ENCODE peak calls at places on chromosomes 5 and 9, in nine cellular contexts. One of them, this sample, is unnamed.

GRCh38 chr9:103700558-103700957 is 393.6 kb upstream of the SMC2 start:
- DNase-seq in AG10803: no peak
- DNase-seq in body of pancreas: no peak
- DNase-seq in neuronal stem cell: peak
- DNase-seq in lung: no peak
- DNase-seq in esophagus squamous epithelium: no peak
- DNase-seq in CD8-positive, alpha-beta T cell: no peak
- DNase-seq in fibroblast of villous mesenchyme: no peak
- DNase-seq in psoas muscle: no peak
- DNase-seq in this sample: no peak

GRCh38 chr9:131433302-131433854 is 39.5 kb downstream of the PRRC2B start:
- DNase-seq in CD8-positive, alpha-beta T cell: no peak
- DNase-seq in lung: no peak
- DNase-seq in esophagus squamous epithelium: no peak
- DNase-seq in AG10803: no peak
- DNase-seq in psoas muscle: no peak
- DNase-seq in fibroblast of villous mesenchyme: no peak
- DNase-seq in body of pancreas: no peak
- DNase-seq in neuronal stem cell: no peak
- DNase-seq in this sample: no peak

GRCh38 chr9:70060883-70061507 is 17.3 kb downstream of the MAMDC2 start:
- DNase-seq in lung: no peak
- DNase-seq in CD8-positive, alpha-beta T cell: no peak
- DNase-seq in fibroblast of villous mesenchyme: no peak
- DNase-seq in AG10803: no peak
- DNase-seq in neuronal stem cell: no peak
- DNase-seq in esophagus squamous epithelium: no peak
- DNase-seq in body of pancreas: no peak
- DNase-seq in psoas muscle: no peak
- DNase-seq in this sample: no peak

GRCh38 chr5:157747173-157747758 is 3.8 kb downstream of the LSM11 start:
- DNase-seq in body of pancreas: no peak
- DNase-seq in neuronal stem cell: no peak
- DNase-seq in esophagus squamous epithelium: no peak
- DNase-seq in fibroblast of villous mesenchyme: peak
- DNase-seq in psoas muscle: no peak
- DNase-seq in AG10803: no peak
- DNase-seq in lung: no peak
- DNase-seq in CD8-positive, alpha-beta T cell: no peak
- DNase-seq in this sample: no peak

GRCh38 chr5:115069087-115069968 is 100.4 kb downstream of the TRIM36 start:
- DNase-seq in psoas muscle: no peak
- DNase-seq in body of pancreas: peak
- DNase-seq in neuronal stem cell: peak
- DNase-seq in AG10803: peak
- DNase-seq in fibroblast of villous mesenchyme: peak
- DNase-seq in lung: no peak
- DNase-seq in esophagus squamous epithelium: no peak
- DNase-seq in CD8-positive, alpha-beta T cell: no peak
- DNase-seq in this sample: peak

GRCh38 chr9:12718482-12719026 is 25.4 kb downstream of the TYRP1 start:
- DNase-seq in esophagus squamous epithelium: no peak
- DNase-seq in fibroblast of villous mesenchyme: peak
- DNase-seq in psoas muscle: no peak
- DNase-seq in CD8-positive, alpha-beta T cell: no peak
- DNase-seq in AG10803: peak
- DNase-seq in body of pancreas: no peak
- DNase-seq in lung: no peak
- DNase-seq in neuronal stem cell: peak
- DNase-seq in this sample: no peak

GRCh38 chr5:165457854-165458481 is 1952.5 kb downstream of the MAT2B start:
- DNase-seq in lung: no peak
- DNase-seq in AG10803: no peak
- DNase-seq in CD8-positive, alpha-beta T cell: no peak
- DNase-seq in esophagus squamous epithelium: no peak
- DNase-seq in psoas muscle: no peak
- DNase-seq in fibroblast of villous mesenchyme: peak
- DNase-seq in body of pancreas: peak
- DNase-seq in neuronal stem cell: peak
- DNase-seq in this sample: peak

GRCh38 chr5:58649716-58650115 is 66.8 kb downstream of the RAB3C start:
- DNase-seq in body of pancreas: no peak
- DNase-seq in CD8-positive, alpha-beta T cell: no peak
- DNase-seq in AG10803: no peak
- DNase-seq in neuronal stem cell: no peak
- DNase-seq in esophagus squamous epithelium: no peak
- DNase-seq in psoas muscle: no peak
- DNase-seq in lung: no peak
- DNase-seq in fibroblast of villous mesenchyme: no peak
- DNase-seq in this sample: no peak

GRCh38 chr5:109805882-109806281 is 116.2 kb downstream of the MAN2A1 start:
- DNase-seq in body of pancreas: peak
- DNase-seq in fibroblast of villous mesenchyme: no peak
- DNase-seq in psoas muscle: peak
- DNase-seq in AG10803: no peak
- DNase-seq in CD8-positive, alpha-beta T cell: no peak
- DNase-seq in esophagus squamous epithelium: no peak
- DNase-seq in neuronal stem cell: peak
- DNase-seq in lung: no peak
- DNase-seq in this sample: no peak

GRCh38 chr9:127783111-127783621 is 2.7 kb upstream of the CDK9 start:
- DNase-seq in esophagus squamous epithelium: no peak
- DNase-seq in neuronal stem cell: no peak
- DNase-seq in psoas muscle: peak
- DNase-seq in lung: peak
- DNase-seq in AG10803: no peak
- DNase-seq in body of pancreas: no peak
- DNase-seq in CD8-positive, alpha-beta T cell: peak
- DNase-seq in fibroblast of villous mesenchyme: no peak
- DNase-seq in this sample: no peak

GRCh38 chr5:141524604-141525597 is 36.0 kb downstream of the PCDHGC5 start:
- DNase-seq in psoas muscle: peak
- DNase-seq in neuronal stem cell: peak
- DNase-seq in fibroblast of villous mesenchyme: peak
- DNase-seq in lung: peak
- DNase-seq in AG10803: peak
- DNase-seq in esophagus squamous epithelium: no peak
- DNase-seq in body of pancreas: peak
- DNase-seq in CD8-positive, alpha-beta T cell: peak
- DNase-seq in this sample: peak

GRCh38 chr5:56637321-56637920 is 177.9 kb upstream of the MAP3K1 start:
- DNase-seq in fibroblast of villous mesenchyme: peak
- DNase-seq in CD8-positive, alpha-beta T cell: no peak
- DNase-seq in neuronal stem cell: no peak
- DNase-seq in lung: no peak
- DNase-seq in AG10803: no peak
- DNase-seq in psoas muscle: no peak
- DNase-seq in body of pancreas: no peak
- DNase-seq in esophagus squamous epithelium: no peak
- DNase-seq in this sample: no peak

GRCh38 chr5:32276173-32276853 is 36.4 kb downstream of the MTMR12 start:
- DNase-seq in neuronal stem cell: no peak
- DNase-seq in fibroblast of villous mesenchyme: no peak
- DNase-seq in esophagus squamous epithelium: no peak
- DNase-seq in CD8-positive, alpha-beta T cell: no peak
- DNase-seq in body of pancreas: no peak
- DNase-seq in lung: no peak
- DNase-seq in AG10803: peak
- DNase-seq in psoas muscle: no peak
- DNase-seq in this sample: no peak

GRCh38 chr5:132030610-132031009 is 19.2 kb upstream of the ACSL6 start:
- DNase-seq in esophagus squamous epithelium: no peak
- DNase-seq in lung: no peak
- DNase-seq in neuronal stem cell: no peak
- DNase-seq in fibroblast of villous mesenchyme: no peak
- DNase-seq in AG10803: no peak
- DNase-seq in psoas muscle: no peak
- DNase-seq in CD8-positive, alpha-beta T cell: no peak
- DNase-seq in body of pancreas: no peak
- DNase-seq in this sample: no peak

GRCh38 chr9:90966475-90967150 is 165.0 kb downstream of the SYK start:
- DNase-seq in AG10803: peak
- DNase-seq in body of pancreas: no peak
- DNase-seq in esophagus squamous epithelium: no peak
- DNase-seq in CD8-positive, alpha-beta T cell: no peak
- DNase-seq in lung: no peak
- DNase-seq in neuronal stem cell: no peak
- DNase-seq in fibroblast of villous mesenchyme: peak
- DNase-seq in psoas muscle: no peak
- DNase-seq in this sample: peak

GRCh38 chr9:117073539-117074336 is 341.1 kb downstream of the ASTN2 start:
- DNase-seq in fibroblast of villous mesenchyme: no peak
- DNase-seq in AG10803: no peak
- DNase-seq in lung: no peak
- DNase-seq in esophagus squamous epithelium: no peak
- DNase-seq in neuronal stem cell: peak
- DNase-seq in CD8-positive, alpha-beta T cell: no peak
- DNase-seq in body of pancreas: peak
- DNase-seq in psoas muscle: no peak
- DNase-seq in this sample: no peak

GRCh38 chr9:114431770-114432169 is 44.0 kb upstream of the AKNA start:
- DNase-seq in neuronal stem cell: no peak
- DNase-seq in lung: no peak
- DNase-seq in CD8-positive, alpha-beta T cell: no peak
- DNase-seq in fibroblast of villous mesenchyme: no peak
- DNase-seq in esophagus squamous epithelium: no peak
- DNase-seq in AG10803: no peak
- DNase-seq in psoas muscle: no peak
- DNase-seq in body of pancreas: no peak
- DNase-seq in this sample: no peak

GRCh38 chr9:131673531-131673930 is 66.3 kb downstream of the RAPGEF1 start:
- DNase-seq in lung: no peak
- DNase-seq in esophagus squamous epithelium: no peak
- DNase-seq in psoas muscle: no peak
- DNase-seq in neuronal stem cell: no peak
- DNase-seq in CD8-positive, alpha-beta T cell: no peak
- DNase-seq in body of pancreas: no peak
- DNase-seq in fibroblast of villous mesenchyme: no peak
- DNase-seq in AG10803: no peak
- DNase-seq in this sample: no peak

GRCh38 chr5:180868960-180869359 is 7.9 kb upstream of the ZFP62 start:
- DNase-seq in body of pancreas: peak
- DNase-seq in fibroblast of villous mesenchyme: peak
- DNase-seq in lung: peak
- DNase-seq in psoas muscle: peak
- DNase-seq in neuronal stem cell: peak
- DNase-seq in esophagus squamous epithelium: no peak
- DNase-seq in CD8-positive, alpha-beta T cell: peak
- DNase-seq in AG10803: peak
- DNase-seq in this sample: peak

GRCh38 chr9:5448461-5448860 is 1.9 kb upstream of the CD274 start:
- DNase-seq in body of pancreas: no peak
- DNase-seq in AG10803: no peak
- DNase-seq in fibroblast of villous mesenchyme: no peak
- DNase-seq in CD8-positive, alpha-beta T cell: no peak
- DNase-seq in psoas muscle: no peak
- DNase-seq in esophagus squamous epithelium: no peak
- DNase-seq in lung: no peak
- DNase-seq in neuronal stem cell: no peak
- DNase-seq in this sample: no peak

GRCh38 chr9:87194471-87194870 is 247.2 kb upstream of the GAS1 start:
- DNase-seq in fibroblast of villous mesenchyme: peak
- DNase-seq in lung: no peak
- DNase-seq in CD8-positive, alpha-beta T cell: no peak
- DNase-seq in esophagus squamous epithelium: no peak
- DNase-seq in psoas muscle: no peak
- DNase-seq in AG10803: peak
- DNase-seq in body of pancreas: no peak
- DNase-seq in neuronal stem cell: no peak
- DNase-seq in this sample: peak
- H3K4me3 ChIP-seq in fibroblast of villous mesenchyme: no peak
- H3K4me3 ChIP-seq in lung: no peak
- H3K4me3 ChIP-seq in CD8-positive, alpha-beta T cell: no peak
- H3K4me3 ChIP-seq in esophagus squamous epithelium: no peak
- H3K4me3 ChIP-seq in psoas muscle: no peak
- H3K4me3 ChIP-seq in AG10803: peak
- H3K4me3 ChIP-seq in body of pancreas: no peak
- H3K4me3 ChIP-seq in neuronal stem cell: no peak
- H3K4me3 ChIP-seq in this sample: no peak

GRCh38 chr9:135002336-135002735 is 84.6 kb upstream of the FCN1 start:
- DNase-seq in fibroblast of villous mesenchyme: no peak
- DNase-seq in lung: no peak
- DNase-seq in CD8-positive, alpha-beta T cell: no peak
- DNase-seq in psoas muscle: peak
- DNase-seq in esophagus squamous epithelium: no peak
- DNase-seq in body of pancreas: no peak
- DNase-seq in AG10803: no peak
- DNase-seq in neuronal stem cell: no peak
- DNase-seq in this sample: no peak
- H3K4me3 ChIP-seq in fibroblast of villous mesenchyme: no peak
- H3K4me3 ChIP-seq in lung: no peak
- H3K4me3 ChIP-seq in CD8-positive, alpha-beta T cell: no peak
- H3K4me3 ChIP-seq in psoas muscle: no peak
- H3K4me3 ChIP-seq in esophagus squamous epithelium: no peak
- H3K4me3 ChIP-seq in body of pancreas: no peak
- H3K4me3 ChIP-seq in AG10803: no peak
- H3K4me3 ChIP-seq in neuronal stem cell: no peak
- H3K4me3 ChIP-seq in this sample: no peak

GRCh38 chr9:708182-708555 is 133.3 kb upstream of the DMRT1 start:
- DNase-seq in AG10803: no peak
- DNase-seq in neuronal stem cell: no peak
- DNase-seq in lung: no peak
- DNase-seq in body of pancreas: no peak
- DNase-seq in fibroblast of villous mesenchyme: no peak
- DNase-seq in CD8-positive, alpha-beta T cell: no peak
- DNase-seq in psoas muscle: no peak
- DNase-seq in esophagus squamous epithelium: no peak
- DNase-seq in this sample: no peak
- H3K4me3 ChIP-seq in AG10803: peak
- H3K4me3 ChIP-seq in neuronal stem cell: no peak
- H3K4me3 ChIP-seq in lung: no peak
- H3K4me3 ChIP-seq in body of pancreas: no peak
- H3K4me3 ChIP-seq in fibroblast of villous mesenchyme: peak
- H3K4me3 ChIP-seq in CD8-positive, alpha-beta T cell: no peak
- H3K4me3 ChIP-seq in psoas muscle: peak
- H3K4me3 ChIP-seq in esophagus squamous epithelium: no peak
- H3K4me3 ChIP-seq in this sample: peak

DNA sequence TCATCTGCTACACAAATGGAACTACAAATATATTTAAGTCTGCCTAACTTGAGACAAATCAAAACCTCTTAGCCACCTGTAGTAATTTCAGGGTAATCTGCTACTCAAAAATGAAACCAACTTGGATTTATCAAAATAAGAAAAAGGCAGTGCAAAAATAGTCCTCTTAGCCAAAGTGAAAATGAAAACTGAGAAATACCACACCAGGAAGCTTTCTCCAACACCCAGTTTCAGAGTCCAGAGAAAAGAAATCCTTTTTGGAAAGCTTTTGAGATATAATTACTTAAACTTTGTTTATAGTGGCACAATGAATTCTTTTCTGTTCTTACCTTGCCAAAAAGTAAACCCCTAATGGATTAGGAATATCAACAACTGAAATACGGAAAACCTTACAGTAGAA is 990.4 kb downstream of the EFNA5 start:
- DNase-seq in AG10803: no peak
- DNase-seq in fibroblast of villous mesenchyme: peak
- DNase-seq in body of pancreas: no peak
- DNase-seq in neuronal stem cell: no peak
- DNase-seq in CD8-positive, alpha-beta T cell: no peak
- DNase-seq in esophagus squamous epithelium: no peak
- DNase-seq in lung: no peak
- DNase-seq in psoas muscle: no peak
- DNase-seq in this sample: no peak
- H3K4me3 ChIP-seq in AG10803: no peak
- H3K4me3 ChIP-seq in fibroblast of villous mesenchyme: no peak
- H3K4me3 ChIP-seq in body of pancreas: no peak
- H3K4me3 ChIP-seq in neuronal stem cell: no peak
- H3K4me3 ChIP-seq in CD8-positive, alpha-beta T cell: no peak
- H3K4me3 ChIP-seq in esophagus squamous epithelium: no peak
- H3K4me3 ChIP-seq in lung: no peak
- H3K4me3 ChIP-seq in psoas muscle: no peak
- H3K4me3 ChIP-seq in this sample: no peak

GRCh38 chr9:1871486-1872181 is 143.5 kb upstream of the SMARCA2 start:
- DNase-seq in AG10803: peak
- DNase-seq in fibroblast of villous mesenchyme: no peak
- DNase-seq in body of pancreas: no peak
- DNase-seq in neuronal stem cell: peak
- DNase-seq in psoas muscle: no peak
- DNase-seq in lung: no peak
- DNase-seq in CD8-positive, alpha-beta T cell: no peak
- DNase-seq in esophagus squamous epithelium: no peak
- DNase-seq in this sample: no peak
- H3K4me3 ChIP-seq in AG10803: no peak
- H3K4me3 ChIP-seq in fibroblast of villous mesenchyme: no peak
- H3K4me3 ChIP-seq in body of pancreas: no peak
- H3K4me3 ChIP-seq in neuronal stem cell: no peak
- H3K4me3 ChIP-seq in psoas muscle: no peak
- H3K4me3 ChIP-seq in lung: no peak
- H3K4me3 ChIP-seq in CD8-positive, alpha-beta T cell: no peak
- H3K4me3 ChIP-seq in esophagus squamous epithelium: no peak
- H3K4me3 ChIP-seq in this sample: no peak

This sample was measured in fibroblast of mammary gland.